ENCODE peak calls at places on chromosomes 4 and X, in ten cellular contexts. One of them, this sample, is unnamed.

GRCh38 chr4:2264481-2265041 is 2.7 kb upstream of the MXD4 start:
- DNase-seq in SW480: no peak
- DNase-seq in stimulated activated CD8-positive, alpha-beta memory T cell treated with anti-CD3 and anti-CD28 coated beads, Interleukin-7, amount 100 ng/mL, for 1 hour: no peak
- DNase-seq in NCI-H2081: peak
- DNase-seq in NCI-H446: no peak
- DNase-seq in IMR-90: no peak
- DNase-seq in activated CD4-positive, alpha-beta T cell treated with anti-CD3 and anti-CD28 coated beads, Interleukin-2, amount 50 U/mL, for 24 hours: no peak
- DNase-seq in cardiac fibroblast: no peak
- DNase-seq in AG09309: no peak
- DNase-seq in EH: no peak
- DNase-seq in this sample: no peak

GRCh38 chrX:48156014-48156413 is 25.6 kb downstream of the SPACA5B start:
- DNase-seq in NCI-H446: no peak
- DNase-seq in IMR-90: no peak
- DNase-seq in cardiac fibroblast: no peak
- DNase-seq in activated CD4-positive, alpha-beta T cell treated with anti-CD3 and anti-CD28 coated beads, Interleukin-2, amount 50 U/mL, for 24 hours: no peak
- DNase-seq in stimulated activated CD8-positive, alpha-beta memory T cell treated with anti-CD3 and anti-CD28 coated beads, Interleukin-7, amount 100 ng/mL, for 1 hour: no peak
- DNase-seq in SW480: no peak
- DNase-seq in EH: no peak
- DNase-seq in AG09309: no peak
- DNase-seq in NCI-H2081: no peak
- DNase-seq in this sample: no peak

GRCh38 chr4:122827258-122827887 is 742 bp downstream of the FGF2 start:
- DNase-seq in stimulated activated CD8-positive, alpha-beta memory T cell treated with anti-CD3 and anti-CD28 coated beads, Interleukin-7, amount 100 ng/mL, for 1 hour: no peak
- DNase-seq in NCI-H2081: peak
- DNase-seq in IMR-90: peak
- DNase-seq in EH: peak
- DNase-seq in AG09309: no peak
- DNase-seq in SW480: no peak
- DNase-seq in activated CD4-positive, alpha-beta T cell treated with anti-CD3 and anti-CD28 coated beads, Interleukin-2, amount 50 U/mL, for 24 hours: no peak
- DNase-seq in NCI-H446: no peak
- DNase-seq in cardiac fibroblast: peak
- DNase-seq in this sample: no peak

GRCh38 chrX:48741834-48742233 is 19.7 kb upstream of the GLOD5 start:
- DNase-seq in cardiac fibroblast: no peak
- DNase-seq in NCI-H2081: no peak
- DNase-seq in AG09309: no peak
- DNase-seq in NCI-H446: no peak
- DNase-seq in SW480: no peak
- DNase-seq in EH: no peak
- DNase-seq in IMR-90: no peak
- DNase-seq in stimulated activated CD8-positive, alpha-beta memory T cell treated with anti-CD3 and anti-CD28 coated beads, Interleukin-7, amount 100 ng/mL, for 1 hour: no peak
- DNase-seq in activated CD4-positive, alpha-beta T cell treated with anti-CD3 and anti-CD28 coated beads, Interleukin-2, amount 50 U/mL, for 24 hours: no peak
- DNase-seq in this sample: no peak

GRCh38 chrX:72540318-72540717 is 32.3 kb downstream of the HDAC8 start:
- DNase-seq in NCI-H446: no peak
- DNase-seq in SW480: no peak
- DNase-seq in stimulated activated CD8-positive, alpha-beta memory T cell treated with anti-CD3 and anti-CD28 coated beads, Interleukin-7, amount 100 ng/mL, for 1 hour: no peak
- DNase-seq in NCI-H2081: peak
- DNase-seq in activated CD4-positive, alpha-beta T cell treated with anti-CD3 and anti-CD28 coated beads, Interleukin-2, amount 50 U/mL, for 24 hours: no peak
- DNase-seq in EH: peak
- DNase-seq in IMR-90: peak
- DNase-seq in AG09309: no peak
- DNase-seq in cardiac fibroblast: peak
- DNase-seq in this sample: no peak

GRCh38 chr4:89995824-89996223 is 101.2 kb downstream of the MMRN1 start:
- DNase-seq in NCI-H2081: no peak
- DNase-seq in cardiac fibroblast: no peak
- DNase-seq in activated CD4-positive, alpha-beta T cell treated with anti-CD3 and anti-CD28 coated beads, Interleukin-2, amount 50 U/mL, for 24 hours: no peak
- DNase-seq in EH: no peak
- DNase-seq in AG09309: no peak
- DNase-seq in NCI-H446: no peak
- DNase-seq in stimulated activated CD8-positive, alpha-beta memory T cell treated with anti-CD3 and anti-CD28 coated beads, Interleukin-7, amount 100 ng/mL, for 1 hour: no peak
- DNase-seq in IMR-90: no peak
- DNase-seq in SW480: no peak
- DNase-seq in this sample: no peak

GRCh38 chr4:99714179-99714578 is 56.6 kb upstream of the C4orf54 start:
- DNase-seq in SW480: no peak
- DNase-seq in EH: no peak
- DNase-seq in stimulated activated CD8-positive, alpha-beta memory T cell treated with anti-CD3 and anti-CD28 coated beads, Interleukin-7, amount 100 ng/mL, for 1 hour: no peak
- DNase-seq in AG09309: no peak
- DNase-seq in NCI-H446: no peak
- DNase-seq in IMR-90: no peak
- DNase-seq in activated CD4-positive, alpha-beta T cell treated with anti-CD3 and anti-CD28 coated beads, Interleukin-2, amount 50 U/mL, for 24 hours: no peak
- DNase-seq in NCI-H2081: no peak
- DNase-seq in cardiac fibroblast: no peak
- DNase-seq in this sample: no peak

GRCh38 chr4:73396993-73397972 is 6.8 kb upstream of the ALB start:
- DNase-seq in NCI-H446: no peak
- DNase-seq in NCI-H2081: no peak
- DNase-seq in IMR-90: no peak
- DNase-seq in cardiac fibroblast: no peak
- DNase-seq in activated CD4-positive, alpha-beta T cell treated with anti-CD3 and anti-CD28 coated beads, Interleukin-2, amount 50 U/mL, for 24 hours: no peak
- DNase-seq in stimulated activated CD8-positive, alpha-beta memory T cell treated with anti-CD3 and anti-CD28 coated beads, Interleukin-7, amount 100 ng/mL, for 1 hour: no peak
- DNase-seq in EH: no peak
- DNase-seq in AG09309: no peak
- DNase-seq in SW480: no peak
- DNase-seq in this sample: no peak

GRCh38 chrX:118179161-118179560 is 62.6 kb upstream of the KLHL13 start:
- DNase-seq in activated CD4-positive, alpha-beta T cell treated with anti-CD3 and anti-CD28 coated beads, Interleukin-2, amount 50 U/mL, for 24 hours: no peak
- DNase-seq in NCI-H2081: no peak
- DNase-seq in SW480: no peak
- DNase-seq in IMR-90: no peak
- DNase-seq in AG09309: no peak
- DNase-seq in stimulated activated CD8-positive, alpha-beta memory T cell treated with anti-CD3 and anti-CD28 coated beads, Interleukin-7, amount 100 ng/mL, for 1 hour: no peak
- DNase-seq in EH: no peak
- DNase-seq in cardiac fibroblast: peak
- DNase-seq in NCI-H446: no peak
- DNase-seq in this sample: no peak

GRCh38 chr4:38696697-38697096 is 32.7 kb downstream of the KLF3 start:
- DNase-seq in stimulated activated CD8-positive, alpha-beta memory T cell treated with anti-CD3 and anti-CD28 coated beads, Interleukin-7, amount 100 ng/mL, for 1 hour: no peak
- DNase-seq in IMR-90: no peak
- DNase-seq in NCI-H446: no peak
- DNase-seq in AG09309: no peak
- DNase-seq in EH: peak
- DNase-seq in SW480: no peak
- DNase-seq in activated CD4-positive, alpha-beta T cell treated with anti-CD3 and anti-CD28 coated beads, Interleukin-2, amount 50 U/mL, for 24 hours: no peak
- DNase-seq in cardiac fibroblast: peak
- DNase-seq in NCI-H2081: no peak
- DNase-seq in this sample: no peak

GRCh38 chr4:83267121-83267834 is 17.3 kb downstream of the COQ2 start:
- DNase-seq in cardiac fibroblast: peak
- DNase-seq in AG09309: peak
- DNase-seq in stimulated activated CD8-positive, alpha-beta memory T cell treated with anti-CD3 and anti-CD28 coated beads, Interleukin-7, amount 100 ng/mL, for 1 hour: no peak
- DNase-seq in IMR-90: peak
- DNase-seq in NCI-H446: no peak
- DNase-seq in activated CD4-positive, alpha-beta T cell treated with anti-CD3 and anti-CD28 coated beads, Interleukin-2, amount 50 U/mL, for 24 hours: no peak
- DNase-seq in SW480: no peak
- DNase-seq in EH: peak
- DNase-seq in NCI-H2081: no peak
- DNase-seq in this sample: no peak

GRCh38 chr4:172826346-172826745 is 342.3 kb upstream of the GALNT7 start:
- DNase-seq in EH: peak
- DNase-seq in stimulated activated CD8-positive, alpha-beta memory T cell treated with anti-CD3 and anti-CD28 coated beads, Interleukin-7, amount 100 ng/mL, for 1 hour: no peak
- DNase-seq in cardiac fibroblast: no peak
- DNase-seq in IMR-90: no peak
- DNase-seq in NCI-H2081: no peak
- DNase-seq in NCI-H446: no peak
- DNase-seq in AG09309: no peak
- DNase-seq in SW480: no peak
- DNase-seq in activated CD4-positive, alpha-beta T cell treated with anti-CD3 and anti-CD28 coated beads, Interleukin-2, amount 50 U/mL, for 24 hours: no peak
- DNase-seq in this sample: no peak

GRCh38 chr4:41204400-41204978 is 9.9 kb downstream of the APBB2 start:
- DNase-seq in cardiac fibroblast: peak
- DNase-seq in AG09309: no peak
- DNase-seq in IMR-90: peak
- DNase-seq in SW480: peak
- DNase-seq in NCI-H2081: no peak
- DNase-seq in stimulated activated CD8-positive, alpha-beta memory T cell treated with anti-CD3 and anti-CD28 coated beads, Interleukin-7, amount 100 ng/mL, for 1 hour: no peak
- DNase-seq in activated CD4-positive, alpha-beta T cell treated with anti-CD3 and anti-CD28 coated beads, Interleukin-2, amount 50 U/mL, for 24 hours: no peak
- DNase-seq in EH: peak
- DNase-seq in NCI-H446: no peak
- DNase-seq in this sample: no peak

GRCh38 chrX:29926659-29927058 is 288.7 kb upstream of the MAGEB2 start:
- DNase-seq in NCI-H446: no peak
- DNase-seq in cardiac fibroblast: no peak
- DNase-seq in IMR-90: no peak
- DNase-seq in activated CD4-positive, alpha-beta T cell treated with anti-CD3 and anti-CD28 coated beads, Interleukin-2, amount 50 U/mL, for 24 hours: no peak
- DNase-seq in stimulated activated CD8-positive, alpha-beta memory T cell treated with anti-CD3 and anti-CD28 coated beads, Interleukin-7, amount 100 ng/mL, for 1 hour: no peak
- DNase-seq in EH: peak
- DNase-seq in SW480: no peak
- DNase-seq in AG09309: no peak
- DNase-seq in NCI-H2081: no peak
- DNase-seq in this sample: no peak

GRCh38 chrX:50814701-50815476 is 895 bp upstream of the SHROOM4 start:
- DNase-seq in EH: peak
- DNase-seq in IMR-90: peak
- DNase-seq in NCI-H446: no peak
- DNase-seq in activated CD4-positive, alpha-beta T cell treated with anti-CD3 and anti-CD28 coated beads, Interleukin-2, amount 50 U/mL, for 24 hours: no peak
- DNase-seq in NCI-H2081: no peak
- DNase-seq in SW480: no peak
- DNase-seq in AG09309: no peak
- DNase-seq in cardiac fibroblast: peak
- DNase-seq in stimulated activated CD8-positive, alpha-beta memory T cell treated with anti-CD3 and anti-CD28 coated beads, Interleukin-7, amount 100 ng/mL, for 1 hour: no peak
- DNase-seq in this sample: no peak

GRCh38 chr4:71338846-71339593 is at the start of gene SLC4A4:
- DNase-seq in cardiac fibroblast: peak
- DNase-seq in IMR-90: peak
- DNase-seq in activated CD4-positive, alpha-beta T cell treated with anti-CD3 and anti-CD28 coated beads, Interleukin-2, amount 50 U/mL, for 24 hours: no peak
- DNase-seq in SW480: peak
- DNase-seq in NCI-H2081: no peak
- DNase-seq in NCI-H446: no peak
- DNase-seq in AG09309: no peak
- DNase-seq in stimulated activated CD8-positive, alpha-beta memory T cell treated with anti-CD3 and anti-CD28 coated beads, Interleukin-7, amount 100 ng/mL, for 1 hour: no peak
- DNase-seq in EH: peak
- DNase-seq in this sample: no peak

GRCh38 chr4:74109116-74109791 is 10.3 kb upstream of the CXCL2 start:
- DNase-seq in cardiac fibroblast: peak
- DNase-seq in activated CD4-positive, alpha-beta T cell treated with anti-CD3 and anti-CD28 coated beads, Interleukin-2, amount 50 U/mL, for 24 hours: no peak
- DNase-seq in EH: peak
- DNase-seq in NCI-H446: no peak
- DNase-seq in NCI-H2081: no peak
- DNase-seq in stimulated activated CD8-positive, alpha-beta memory T cell treated with anti-CD3 and anti-CD28 coated beads, Interleukin-7, amount 100 ng/mL, for 1 hour: no peak
- DNase-seq in IMR-90: peak
- DNase-seq in SW480: peak
- DNase-seq in AG09309: peak
- DNase-seq in this sample: no peak

GRCh38 chrX:2521927-2522386 is 21.2 kb upstream of the DHRSX start:
- DNase-seq in stimulated activated CD8-positive, alpha-beta memory T cell treated with anti-CD3 and anti-CD28 coated beads, Interleukin-7, amount 100 ng/mL, for 1 hour: no peak
- DNase-seq in EH: no peak
- DNase-seq in NCI-H2081: no peak
- DNase-seq in AG09309: no peak
- DNase-seq in NCI-H446: no peak
- DNase-seq in IMR-90: no peak
- DNase-seq in activated CD4-positive, alpha-beta T cell treated with anti-CD3 and anti-CD28 coated beads, Interleukin-2, amount 50 U/mL, for 24 hours: no peak
- DNase-seq in cardiac fibroblast: no peak
- DNase-seq in SW480: no peak
- DNase-seq in this sample: no peak

GRCh38 chr4:104890598-104890997 is 256.1 kb upstream of the TET2 start:
- DNase-seq in NCI-H2081: no peak
- DNase-seq in EH: no peak
- DNase-seq in activated CD4-positive, alpha-beta T cell treated with anti-CD3 and anti-CD28 coated beads, Interleukin-2, amount 50 U/mL, for 24 hours: no peak
- DNase-seq in SW480: no peak
- DNase-seq in NCI-H446: no peak
- DNase-seq in cardiac fibroblast: no peak
- DNase-seq in stimulated activated CD8-positive, alpha-beta memory T cell treated with anti-CD3 and anti-CD28 coated beads, Interleukin-7, amount 100 ng/mL, for 1 hour: no peak
- DNase-seq in AG09309: no peak
- DNase-seq in IMR-90: no peak
- DNase-seq in this sample: no peak

GRCh38 chr4:156295676-156296075 is 342.0 kb upstream of the CTSO start:
- DNase-seq in IMR-90: peak
- DNase-seq in activated CD4-positive, alpha-beta T cell treated with anti-CD3 and anti-CD28 coated beads, Interleukin-2, amount 50 U/mL, for 24 hours: no peak
- DNase-seq in cardiac fibroblast: peak
- DNase-seq in SW480: no peak
- DNase-seq in AG09309: no peak
- DNase-seq in NCI-H446: no peak
- DNase-seq in EH: no peak
- DNase-seq in NCI-H2081: no peak
- DNase-seq in stimulated activated CD8-positive, alpha-beta memory T cell treated with anti-CD3 and anti-CD28 coated beads, Interleukin-7, amount 100 ng/mL, for 1 hour: no peak
- DNase-seq in this sample: no peak

GRCh38 chr4:101604976-101605375 is 185.6 kb upstream of the BANK1 start:
- DNase-seq in cardiac fibroblast: no peak
- DNase-seq in NCI-H446: no peak
- DNase-seq in NCI-H2081: no peak
- DNase-seq in AG09309: no peak
- DNase-seq in EH: peak
- DNase-seq in stimulated activated CD8-positive, alpha-beta memory T cell treated with anti-CD3 and anti-CD28 coated beads, Interleukin-7, amount 100 ng/mL, for 1 hour: no peak
- DNase-seq in SW480: no peak
- DNase-seq in activated CD4-positive, alpha-beta T cell treated with anti-CD3 and anti-CD28 coated beads, Interleukin-2, amount 50 U/mL, for 24 hours: no peak
- DNase-seq in IMR-90: no peak
- DNase-seq in this sample: no peak

GRCh38 chr4:3322059-3322550 is 29.3 kb downstream of the RGS12 start:
- DNase-seq in NCI-H446: no peak
- DNase-seq in NCI-H2081: no peak
- DNase-seq in cardiac fibroblast: peak
- DNase-seq in AG09309: peak
- DNase-seq in activated CD4-positive, alpha-beta T cell treated with anti-CD3 and anti-CD28 coated beads, Interleukin-2, amount 50 U/mL, for 24 hours: no peak
- DNase-seq in SW480: no peak
- DNase-seq in stimulated activated CD8-positive, alpha-beta memory T cell treated with anti-CD3 and anti-CD28 coated beads, Interleukin-7, amount 100 ng/mL, for 1 hour: no peak
- DNase-seq in IMR-90: peak
- DNase-seq in EH: peak
- DNase-seq in this sample: no peak

GRCh38 chrX:49901068-49901467 is 21.3 kb upstream of the CLCN5 start:
- DNase-seq in SW480: no peak
- DNase-seq in EH: no peak
- DNase-seq in NCI-H446: no peak
- DNase-seq in cardiac fibroblast: no peak
- DNase-seq in stimulated activated CD8-positive, alpha-beta memory T cell treated with anti-CD3 and anti-CD28 coated beads, Interleukin-7, amount 100 ng/mL, for 1 hour: no peak
- DNase-seq in IMR-90: no peak
- DNase-seq in activated CD4-positive, alpha-beta T cell treated with anti-CD3 and anti-CD28 coated beads, Interleukin-2, amount 50 U/mL, for 24 hours: no peak
- DNase-seq in AG09309: no peak
- DNase-seq in NCI-H2081: peak
- DNase-seq in this sample: no peak

GRCh38 chr4:152321923-152322322 is 214.0 kb downstream of the FBXW7 start:
- DNase-seq in AG09309: no peak
- DNase-seq in IMR-90: no peak
- DNase-seq in NCI-H2081: no peak
- DNase-seq in SW480: no peak
- DNase-seq in NCI-H446: no peak
- DNase-seq in cardiac fibroblast: no peak
- DNase-seq in activated CD4-positive, alpha-beta T cell treated with anti-CD3 and anti-CD28 coated beads, Interleukin-2, amount 50 U/mL, for 24 hours: no peak
- DNase-seq in EH: no peak
- DNase-seq in stimulated activated CD8-positive, alpha-beta memory T cell treated with anti-CD3 and anti-CD28 coated beads, Interleukin-7, amount 100 ng/mL, for 1 hour: no peak
- DNase-seq in this sample: no peak

GRCh38 chrX:123854329-123854728 is 5.5 kb upstream of the XIAP start:
- DNase-seq in IMR-90: peak
- DNase-seq in NCI-H446: no peak
- DNase-seq in EH: peak
- DNase-seq in activated CD4-positive, alpha-beta T cell treated with anti-CD3 and anti-CD28 coated beads, Interleukin-2, amount 50 U/mL, for 24 hours: no peak
- DNase-seq in AG09309: peak
- DNase-seq in SW480: no peak
- DNase-seq in NCI-H2081: no peak
- DNase-seq in stimulated activated CD8-positive, alpha-beta memory T cell treated with anti-CD3 and anti-CD28 coated beads, Interleukin-7, amount 100 ng/mL, for 1 hour: no peak
- DNase-seq in cardiac fibroblast: no peak
- DNase-seq in this sample: no peak

GRCh38 chrX:115413246-115413878 is 123.8 kb downstream of the LUZP4 start:
- DNase-seq in EH: peak
- DNase-seq in NCI-H446: no peak
- DNase-seq in activated CD4-positive, alpha-beta T cell treated with anti-CD3 and anti-CD28 coated beads, Interleukin-2, amount 50 U/mL, for 24 hours: no peak
- DNase-seq in SW480: no peak
- DNase-seq in IMR-90: peak
- DNase-seq in stimulated activated CD8-positive, alpha-beta memory T cell treated with anti-CD3 and anti-CD28 coated beads, Interleukin-7, amount 100 ng/mL, for 1 hour: no peak
- DNase-seq in NCI-H2081: no peak
- DNase-seq in AG09309: no peak
- DNase-seq in cardiac fibroblast: no peak
- DNase-seq in this sample: no peak

GRCh38 chr4:128660361-128660964 is 149.0 kb upstream of the JADE1 start:
- DNase-seq in stimulated activated CD8-positive, alpha-beta memory T cell treated with anti-CD3 and anti-CD28 coated beads, Interleukin-7, amount 100 ng/mL, for 1 hour: no peak
- DNase-seq in AG09309: peak
- DNase-seq in IMR-90: peak
- DNase-seq in NCI-H446: no peak
- DNase-seq in cardiac fibroblast: peak
- DNase-seq in NCI-H2081: no peak
- DNase-seq in SW480: no peak
- DNase-seq in activated CD4-positive, alpha-beta T cell treated with anti-CD3 and anti-CD28 coated beads, Interleukin-2, amount 50 U/mL, for 24 hours: no peak
- DNase-seq in EH: peak
- DNase-seq in this sample: no peak

GRCh38 chr4:89121711-89122387 is 10.5 kb downstream of the TIGD2 start:
- DNase-seq in SW480: no peak
- DNase-seq in NCI-H446: no peak
- DNase-seq in NCI-H2081: no peak
- DNase-seq in EH: no peak
- DNase-seq in AG09309: no peak
- DNase-seq in activated CD4-positive, alpha-beta T cell treated with anti-CD3 and anti-CD28 coated beads, Interleukin-2, amount 50 U/mL, for 24 hours: no peak
- DNase-seq in cardiac fibroblast: no peak
- DNase-seq in IMR-90: no peak
- DNase-seq in stimulated activated CD8-positive, alpha-beta memory T cell treated with anti-CD3 and anti-CD28 coated beads, Interleukin-7, amount 100 ng/mL, for 1 hour: no peak
- DNase-seq in this sample: no peak

This sample was measured in stimulated activated naive CD4-positive, alpha-beta T cell treated with Interleukin-2 at 50 U/mL for 16 hours.